ENCODE peak calls at places on chromosomes 2 and 18, in five cellular contexts. T, V, Q, X and U are unnamed samples.

GRCh38 chr2:96413067-96413722 is 77.6 kb downstream of the NCAPH start:
- DNase-seq in T (no peak), V (no peak), X (peak; percentile 30), Q (no peak), U (peak; percentile 7)

GRCh38 chr2:69634197-69634821 is 9.2 kb downstream of the AAK1 start:
- DNase-seq in V (no peak), X (no peak), T (no peak), Q (no peak), U (no peak)

GRCh38 chr2:98460573-98461560 is 16.2 kb downstream of the INPP4A start:
- DNase-seq in V (peak; percentile 98), T (no peak), X (no peak), Q (peak; percentile 94), U (no peak)

GRCh38 chr2:15778529-15779219 is 161.7 kb upstream of the MYCN start:
- DNase-seq in T (no peak), X (no peak), V (no peak), Q (no peak), U (no peak)

GRCh38 chr2:57959380-57959779 is 87.2 kb upstream of the VRK2 start:
- DNase-seq in V (no peak), Q (no peak), T (no peak), X (no peak), U (no peak)

GRCh38 chr2:64750817-64751285 is 97.1 kb upstream of the SERTAD2 start:
- DNase-seq in T (no peak), Q (peak; percentile 100), V (peak; percentile 99), X (peak; percentile 100), U (peak; percentile 100)

GRCh38 chr18:2970762-2971659 is 41.9 kb downstream of the LPIN2 start:
- DNase-seq in T (no peak), X (no peak), V (peak; percentile 57), Q (peak; percentile 64), U (no peak)

GRCh38 chr2:241926541-241927311 is 57.2 kb downstream of the RTP5 start:
- DNase-seq in X (peak; percentile 42), Q (no peak), T (no peak), V (no peak), U (no peak)

GRCh38 chr18:3526421-3527354 is 76.7 kb downstream of the TGIF1 start:
- DNase-seq in T (no peak), V (no peak), X (no peak), Q (peak; percentile 53), U (peak; percentile 28)

GRCh38 chr2:236745420-236746210 is 176.0 kb downstream of the ACKR3 start:
- DNase-seq in X (no peak), T (no peak), Q (no peak), V (no peak), U (peak; percentile 79)

GRCh38 chr2:173831312-173832229 is 133.6 kb downstream of the SP3 start:
- DNase-seq in V (no peak), X (peak; percentile 51), T (no peak), Q (no peak), U (peak; percentile 83)

GRCh38 chr18:10417191-10417590 is 37.2 kb upstream of the APCDD1 start:
- DNase-seq in Q (no peak), V (no peak), X (no peak), T (no peak), U (no peak)

GRCh38 chr2:100563407-100564247 is 834 bp downstream of the PDCL3 start:
- DNase-seq in T (no peak), Q (no peak), X (no peak), V (no peak), U (no peak)

GRCh38 chr2:141381946-141382345 is 748.9 kb downstream of the LRP1B start:
- DNase-seq in T (no peak), X (no peak), V (no peak), Q (no peak), U (no peak)

GRCh38 chr2:197309369-197310231 is 980 bp downstream of the ANKRD44 start:
- DNase-seq in Q (peak; percentile 59), T (peak; percentile 26), X (peak; percentile 27), V (peak; percentile 80), U (no peak)

GRCh38 chr2:78999410-78999809 is 26.1 kb upstream of the REG3G start:
- DNase-seq in T (no peak), Q (peak; percentile 14), V (no peak), X (no peak), U (peak; percentile 20)

GRCh38 chr2:172259835-172260234 is 157.1 kb upstream of the DLX2 start:
- DNase-seq in V (no peak), T (no peak), Q (no peak), X (no peak), U (no peak)

GRCh38 chr2:97656905-97657587 is 6.8 kb downstream of the ACTR1B start:
- DNase-seq in V (no peak), Q (no peak), X (no peak), T (no peak), U (no peak)

GRCh38 chr2:127884436-127884835 is 1.3 kb downstream of the AMMECR1L start:
- DNase-seq in X (no peak), V (no peak), T (no peak), Q (no peak), U (peak; percentile 57)

GRCh38 chr2:64819774-64820688 is 166.3 kb upstream of the SERTAD2 start:
- DNase-seq in T (no peak), X (no peak), V (peak; percentile 69), Q (peak; percentile 87), U (no peak)

GRCh38 chr2:85353876-85354285 is 447 bp downstream of the RETSAT start:
- DNase-seq in Q (peak; percentile 22), X (peak; percentile 77), V (peak; percentile 13), T (no peak), U (peak; percentile 31)

GRCh38 chr2:12169060-12169406 is 422.6 kb downstream of the LPIN1 start:
- DNase-seq in V (no peak), Q (peak; percentile 23), X (peak; percentile 21), T (no peak), U (peak; percentile 91)

GRCh38 chr2:16635796-16636699 is 29.6 kb downstream of the CYRIA start:
- DNase-seq in X (no peak), Q (no peak), V (no peak), T (no peak), U (peak; percentile 73)

DNA sequence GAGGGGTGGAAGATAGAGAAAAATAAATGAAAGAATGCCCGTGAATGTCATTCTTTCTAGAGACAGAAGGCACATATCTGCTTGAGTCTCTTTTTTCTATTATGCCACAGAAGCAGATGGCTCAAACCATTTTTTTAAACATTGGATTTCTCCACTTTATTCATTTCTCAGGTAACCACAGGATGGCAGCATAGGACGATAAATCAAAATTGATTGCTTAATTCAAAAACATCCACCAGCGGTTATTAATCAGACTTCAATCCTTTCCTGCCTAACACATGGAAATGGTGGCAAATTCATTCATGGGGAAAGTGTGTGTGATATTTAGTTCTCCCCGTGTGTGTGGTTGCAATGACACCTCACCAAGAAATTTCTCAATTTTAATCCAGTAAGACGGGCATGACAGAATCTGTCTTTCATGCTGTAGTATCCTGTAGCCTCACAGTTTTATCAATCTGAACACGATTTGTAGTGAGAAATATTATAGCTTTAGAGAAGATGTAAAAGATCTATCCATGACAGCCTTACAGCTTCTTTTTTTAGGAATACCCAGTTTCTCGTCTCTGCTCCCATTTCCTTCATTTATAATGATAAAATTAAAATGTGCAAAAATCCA is 72.2 kb downstream of the DSC3 start:
- DNase-seq in Q (peak; percentile 43), T (peak; percentile 9), X (no peak), V (no peak), U (peak; percentile 51)
- TF ChIP-seq CTCF in Q (peak; percentile 23), T (peak; percentile 63), X (peak; percentile 8), V (no peak), U (no peak)

DNA sequence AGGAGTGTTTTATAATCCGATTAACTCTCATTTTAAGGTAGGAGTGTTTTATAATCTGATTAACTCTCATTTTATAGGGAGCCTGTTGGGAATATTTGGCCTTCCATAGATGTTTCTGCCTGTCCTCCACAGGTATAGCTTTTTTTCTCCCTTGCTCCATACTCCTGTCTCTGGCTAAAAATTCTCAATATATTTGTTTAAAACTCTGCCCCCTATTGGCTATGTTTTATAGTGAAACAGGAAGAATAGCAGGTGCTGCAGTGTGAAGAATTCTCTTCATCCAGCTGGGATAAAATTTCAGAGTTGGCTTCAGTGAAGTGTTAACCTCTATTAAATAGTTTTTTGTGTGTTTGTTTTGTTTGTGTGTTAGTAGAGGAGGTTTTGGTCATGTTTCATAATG is 1046.0 kb upstream of the TMEFF2 start:
- DNase-seq in T (no peak), X (no peak), V (no peak), Q (peak; percentile 3), U (no peak)
- TF ChIP-seq CTCF in T (peak; percentile 89), X (no peak), V (no peak), Q (peak; percentile 10), U (no peak)

GRCh38 chr2:563512-563911 is 113.7 kb downstream of the TMEM18 start:
- DNase-seq in Q (no peak), T (no peak), X (no peak), V (no peak), U (no peak)

GRCh38 chr2:567496-567864 is 109.7 kb downstream of the TMEM18 start:
- DNase-seq in X (no peak), T (no peak), Q (no peak), V (no peak), U (no peak)

GRCh38 chr2:562391-563364 is 114.5 kb downstream of the TMEM18 start:
- DNase-seq in V (no peak), T (no peak), Q (no peak), X (no peak), U (no peak)

GRCh38 chr2:566379-567313 is 110.6 kb downstream of the TMEM18 start:
- DNase-seq in Q (no peak), T (no peak), V (no peak), X (no peak), U (no peak)

DNA sequence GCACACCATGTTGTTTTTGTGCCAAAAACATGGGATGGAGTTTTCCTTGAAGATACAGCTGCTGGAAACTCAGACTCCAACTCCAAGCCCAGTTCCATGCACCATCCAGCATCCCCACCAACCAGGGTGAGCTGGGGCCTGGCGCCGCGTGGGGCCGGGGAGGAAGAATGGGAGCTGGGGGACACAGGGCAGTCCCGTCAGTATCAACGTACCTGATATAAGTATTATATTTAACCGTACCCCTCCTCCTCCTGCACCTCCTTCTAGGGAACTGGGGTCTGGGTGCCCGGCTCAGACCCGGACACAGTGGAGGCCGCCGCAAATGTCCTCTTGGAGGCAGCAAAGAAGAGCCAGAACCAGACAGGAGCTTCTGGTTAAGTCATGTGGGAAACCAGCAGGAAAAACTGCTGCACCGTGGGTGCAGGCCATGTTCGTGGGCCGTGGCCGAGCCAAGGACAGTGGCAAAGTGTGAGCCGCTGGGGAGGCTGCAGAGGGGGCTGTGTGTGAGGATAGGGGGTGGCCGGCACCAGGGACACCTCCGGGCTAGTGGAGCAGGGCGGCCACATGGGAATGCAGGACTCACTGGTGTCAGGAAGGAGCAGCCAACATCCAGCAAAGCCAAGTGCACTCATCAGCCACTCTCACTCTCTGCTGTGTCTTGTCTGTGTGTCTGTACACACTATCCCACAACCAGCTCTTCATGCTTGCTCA is 112.6 kb downstream of the TMEM18 start:
- DNase-seq in V (no peak), T (no peak), Q (no peak), X (no peak), U (no peak)
- TF ChIP-seq CTCF in V (no peak), T (no peak), Q (no peak), X (no peak), U (no peak)

GRCh38 chr2:238240761-238241711 is 1.2 kb upstream of the HES6 start:
- DNase-seq in T (peak; percentile 52), V (no peak), Q (peak; percentile 67), X (peak; percentile 85), U (no peak)
- TF ChIP-seq CTCF in T (no peak), V (no peak), Q (no peak), X (no peak), U (no peak)